ENCODE peak calls at places on chromosomes 2 and 18, in six cellular contexts. U is sigmoid colon; C is endothelial cell; D is MCF 10A; Q is activated T-cell treated with anti-CD3 and anti-CD28 coated beads for 1 hour; R is naive thymus-derived CD8-positive, alpha-beta T cell. Y is an unnamed sample.

GRCh38 chr2:67974564-67975430 is 88.0 kb downstream of the C1D start:
- DNase-seq in C (no peak), D (no peak), R (no peak), Q (no peak), U (no peak), Y (no peak)

GRCh38 chr2:95043300-95043786 is 17.8 kb downstream of the MAL start:
- DNase-seq in D (peak; percentile 75), R (no peak), U (peak; percentile 92), C (no peak), Q (no peak), Y (no peak)

GRCh38 chr2:84908948-84909713 is 3.7 kb downstream of the TMSB10 start:
- DNase-seq in Q (no peak), C (no peak), U (no peak), D (no peak), R (no peak), Y (no peak)

GRCh38 chr2:47487498-47487875 is 84.5 kb downstream of the MSH2 start:
- DNase-seq in Q (no peak), U (no peak), D (no peak), R (no peak), C (no peak), Y (no peak)

GRCh38 chr2:46389417-46389916 is 89.9 kb upstream of the TMEM247 start:
- DNase-seq in C (no peak), U (no peak), D (no peak), R (no peak), Q (no peak), Y (no peak)

GRCh38 chr2:15119722-15120175 is 441.4 kb downstream of the NBAS start:
- DNase-seq in U (no peak), C (no peak), Q (no peak), D (no peak), R (no peak), Y (no peak)

GRCh38 chr2:239930871-239931771 is 94.0 kb downstream of the NDUFA10 start:
- DNase-seq in D (no peak), R (no peak), C (no peak), Q (no peak), U (peak; percentile 46), Y (peak; percentile 38)

GRCh38 chr2:55490554-55490953 is 29.0 kb upstream of the CFAP36 start:
- DNase-seq in D (peak; percentile 47), R (no peak), C (no peak), U (no peak), Q (no peak), Y (no peak)

GRCh38 chr2:216142540-216142939 is 33.4 kb downstream of the XRCC5 start:
- DNase-seq in D (no peak), U (no peak), C (no peak), Q (no peak), R (no peak), Y (no peak)

GRCh38 chr2:240733803-240734495 is 42.3 kb downstream of the AQP12A start:
- DNase-seq in Q (no peak), C (peak; percentile 24), R (peak; percentile 10), D (peak; percentile 11), U (no peak), Y (no peak)

GRCh38 chr18:67694787-67695186 is 178.3 kb upstream of the DSEL start:
- DNase-seq in C (no peak), R (no peak), Q (no peak), D (no peak), U (no peak), Y (no peak)

GRCh38 chr18:10851824-10852225 is 297.5 kb downstream of the PIEZO2 start:
- DNase-seq in Q (no peak), D (peak; percentile 55), C (no peak), U (no peak), R (no peak), Y (no peak)

GRCh38 chr2:120237491-120237902 is 14.3 kb upstream of the TMEM185B start:
- DNase-seq in C (no peak), Q (no peak), D (no peak), R (no peak), U (no peak), Y (no peak)

GRCh38 chr2:237556773-237557632 is 9.4 kb upstream of the PRLH start:
- DNase-seq in C (no peak), U (no peak), D (no peak), R (no peak), Q (no peak), Y (no peak)

GRCh38 chr2:30115141-30115980 is 31.4 kb upstream of the YPEL5 start:
- DNase-seq in D (peak; percentile 85), R (peak; percentile 39), Q (peak; percentile 44), U (peak; percentile 88), C (peak; percentile 80), Y (no peak)

GRCh38 chr2:10256031-10256524 is 46.6 kb upstream of the HPCAL1 start:
- DNase-seq in Q (no peak), R (no peak), C (no peak), U (peak; percentile 39), D (no peak), Y (peak; percentile 51)

Y was measured in RWPE2.